ENCODE peak calls at places on chromosomes 13 and 19, in ten cellular contexts. E is activated CD8-positive, alpha-beta memory T cell treated with anti-CD3 and anti-CD28 coated beads for 24 hours; X is EL; O is activated naive CD4-positive, alpha-beta T cell treated with anti-CD3 and anti-CD28 coated beads, Interleukin-2, amount 10 ng/mL, durations not matched to agents 7 days and 5 days; S is amniotic stem cell; A is AG04450; R is H54; D is IMR-90; H is A172; Q is CD8-positive, alpha-beta memory T cell. W is an unnamed sample.

GRCh38 chr13:40087021-40088002 is 431.9 kb downstream of the COG6 start:
- DNase-seq in S (no peak), D (no peak), H (no peak), Q (no peak), E (no peak), X (no peak), A (no peak), R (no peak), O (no peak), W (peak)

GRCh38 chr13:105334211-105334610 is 1201.3 kb downstream of the EFNB2 start:
- DNase-seq in S (peak), H (peak), E (no peak), R (no peak), O (no peak), Q (no peak), D (peak), A (peak), X (peak), W (no peak)

GRCh38 chr13:66803759-66804456 is 426.2 kb downstream of the PCDH9 start:
- DNase-seq in Q (no peak), H (no peak), S (no peak), X (no peak), O (no peak), E (no peak), R (no peak), D (peak), A (no peak), W (no peak)

GRCh38 chr19:6663236-6664187 is 6.4 kb downstream of the TNFSF14 start:
- DNase-seq in S (no peak), A (no peak), H (no peak), X (no peak), Q (peak), E (peak), D (no peak), O (no peak), R (no peak), W (no peak)

GRCh38 chr19:48424694-48425219 is 21.0 kb upstream of the GRWD1 start:
- DNase-seq in R (peak), E (no peak), D (peak), S (no peak), A (no peak), O (no peak), Q (no peak), X (peak), H (peak), W (peak)

GRCh38 chr13:107043016-107043957 is 475.4 kb upstream of the ARGLU1 start:
- DNase-seq in O (no peak), X (peak), S (no peak), Q (no peak), A (no peak), E (no peak), H (no peak), R (no peak), D (peak), W (no peak)

GRCh38 chr19:13417054-13417453 is 89.2 kb downstream of the CACNA1A start:
- DNase-seq in Q (no peak), E (no peak), R (no peak), S (no peak), A (no peak), D (no peak), X (no peak), O (no peak), H (no peak), W (no peak)

GRCh38 chr19:38266070-38266469 is 1.7 kb downstream of the SPINT2 start:
- DNase-seq in R (no peak), D (no peak), H (no peak), A (no peak), S (no peak), X (no peak), O (no peak), Q (no peak), E (no peak), W (no peak)

GRCh38 chr13:44050450-44051063 is 170.9 kb downstream of the LACC1 start:
- DNase-seq in S (peak), H (peak), A (no peak), X (peak), O (no peak), D (peak), R (no peak), E (no peak), Q (no peak), W (no peak)

GRCh38 chr13:51328488-51328887 is 11.0 kb upstream of the SERPINE3 start:
- DNase-seq in D (no peak), Q (no peak), X (no peak), O (no peak), H (no peak), E (no peak), R (no peak), A (no peak), S (no peak), W (peak)

GRCh38 chr19:13846533-13847032 is 30.4 kb upstream of the NANOS3 start:
- DNase-seq in D (peak), E (peak), H (peak), O (peak), Q (peak), S (peak), A (no peak), R (peak), X (peak), W (peak)

GRCh38 chr13:104869501-104869900 is 1666.0 kb downstream of the EFNB2 start:
- DNase-seq in Q (no peak), S (no peak), R (no peak), O (no peak), X (peak), E (no peak), H (no peak), D (no peak), A (no peak), W (no peak)

GRCh38 chr19:58056861-58057260 is 2.2 kb upstream of the ZNF135 start:
- DNase-seq in X (no peak), O (no peak), H (no peak), Q (no peak), E (no peak), D (no peak), A (no peak), R (no peak), S (no peak), W (no peak)

GRCh38 chr19:51572908-51573307 is 1.8 kb downstream of the ZNF175 start:
- DNase-seq in E (no peak), S (no peak), O (no peak), A (peak), X (peak), D (peak), R (peak), Q (no peak), H (peak), W (no peak)

GRCh38 chr19:7857727-7858701 is 16.2 kb downstream of the PRR36 start:
- DNase-seq in X (no peak), H (no peak), D (no peak), E (no peak), Q (no peak), S (no peak), O (no peak), A (no peak), R (no peak), W (peak)

GRCh38 chr19:11044436-11044835 is 44.8 kb upstream of the LDLR start:
- DNase-seq in D (no peak), E (no peak), X (no peak), R (no peak), O (no peak), S (no peak), A (no peak), Q (no peak), H (no peak), W (no peak)

GRCh38 chr13:109787135-109787954 is 962 bp upstream of the IRS2 start:
- DNase-seq in Q (no peak), S (peak), O (peak), D (peak), X (peak), R (peak), A (no peak), H (peak), E (peak), W (peak)

GRCh38 chr13:100451923-100452322 is 136.7 kb downstream of the GGACT start:
- DNase-seq in H (no peak), A (no peak), O (no peak), D (no peak), S (no peak), E (no peak), Q (no peak), X (no peak), R (no peak), W (no peak)

GRCh38 chr13:79781829-79782540 is 301.0 kb downstream of the NDFIP2 start:
- DNase-seq in X (peak), Q (no peak), D (peak), E (no peak), R (no peak), S (no peak), O (no peak), H (peak), A (no peak), W (no peak)

GRCh38 chr19:46955813-46956371 is 63.7 kb upstream of the NPAS1 start:
- DNase-seq in H (no peak), E (no peak), A (no peak), Q (no peak), O (no peak), R (no peak), S (no peak), D (no peak), X (no peak), W (no peak)

GRCh38 chr13:48490241-48490640 is 42.6 kb downstream of the RCBTB2 start:
- DNase-seq in H (no peak), A (no peak), E (no peak), D (no peak), R (no peak), O (no peak), Q (no peak), X (no peak), S (no peak), W (no peak)

GRCh38 chr13:47708386-47708785 is 292.7 kb downstream of the SUCLA2 start:
- DNase-seq in A (no peak), E (no peak), O (no peak), D (peak), S (no peak), R (no peak), X (peak), H (peak), Q (no peak), W (no peak)

GRCh38 chr13:99351772-99352171 is 44.6 kb upstream of the GPR183 start:
- DNase-seq in X (no peak), D (no peak), R (no peak), A (no peak), S (no peak), E (no peak), Q (no peak), O (peak), H (no peak), W (no peak)

GRCh38 chr13:45055198-45055901 is 65.0 kb upstream of the GTF2F2 start:
- DNase-seq in Q (no peak), H (peak), D (peak), A (peak), O (peak), R (peak), E (no peak), S (peak), X (peak), W (no peak)